ENCODE peak calls at places on chromosomes 3 and 15, in four cellular contexts. Q, X, E and M are unnamed samples.

GRCh38 chr15:100901702-100902435 is 17.3 kb upstream of the LRRK1 start:
- DNase-seq in E (no peak), Q (no peak), X (no peak), M (no peak)

GRCh38 chr15:85973584-85974347 is 105.9 kb upstream of the AGBL1 start:
- DNase-seq in Q (no peak), X (no peak), E (peak; percentile 58), M (no peak)

GRCh38 chr3:171875923-171876412 is 32.8 kb downstream of the TMEM212 start:
- DNase-seq in Q (no peak), E (no peak), X (no peak), M (no peak)

GRCh38 chr3:9041626-9042025 is 78.4 kb upstream of the RAD18 start:
- DNase-seq in Q (no peak), X (no peak), E (no peak), M (no peak)

GRCh38 chr15:75718326-75718725 is 5.7 kb upstream of the CSPG4 start:
- DNase-seq in E (no peak), X (no peak), Q (peak; percentile 83), M (no peak)

GRCh38 chr3:195746346-195746745 is 25.6 kb downstream of the MUC20 start:
- DNase-seq in E (no peak), Q (no peak), X (no peak), M (no peak)

GRCh38 chr15:66649235-66649984 is 52.6 kb upstream of the SMAD6 start:
- DNase-seq in E (no peak), Q (no peak), X (no peak), M (no peak)

GRCh38 chr3:8313591-8314298 is 187.9 kb upstream of the LMCD1 start:
- DNase-seq in X (peak; percentile 62), Q (no peak), E (no peak), M (no peak)

GRCh38 chr3:58434990-58435389 is 1.4 kb upstream of the PDHB start:
- DNase-seq in Q (no peak), X (no peak), E (peak; percentile 85), M (no peak)

GRCh38 chr3:169256791-169257522 is 406.6 kb downstream of the MECOM start:
- DNase-seq in E (no peak), X (no peak), Q (no peak), M (no peak)

GRCh38 chr15:55703873-55704285 is 39.1 kb downstream of the PRTG start:
- DNase-seq in X (no peak), E (no peak), Q (no peak), M (no peak)

GRCh38 chr15:85485956-85486567 is 105.7 kb downstream of the AKAP13 start:
- DNase-seq in E (peak; percentile 80), Q (peak; percentile 43), X (peak; percentile 78), M (no peak)

GRCh38 chr3:44805960-44806359 is 44.4 kb downstream of the KIF15 start:
- DNase-seq in E (no peak), Q (no peak), X (no peak), M (no peak)

GRCh38 chr3:69011331-69011730 is 2.2 kb downstream of the EOGT start:
- DNase-seq in E (no peak), Q (no peak), X (peak; percentile 24), M (no peak)
- H3K27ac ChIP-seq in E (no peak overlapping the region), Q (peak overlapping the region; percentile 99), X (peak overlapping the region; percentile 97), M (peak overlapping the region; percentile 93)

GRCh38 chr3:112302061-112302830 is 8.2 kb upstream of the SLC9C1 start:
- DNase-seq in Q (no peak), E (peak; percentile 57), X (no peak), M (no peak)
- H3K4me3 ChIP-seq in Q (peak overlapping the region; percentile 54), E (peak overlapping the region; percentile 29), X (no peak overlapping the region), M (no peak overlapping the region)

GRCh38 chr3:176510097-176510496 is 687.2 kb downstream of the TBL1XR1 start:
- DNase-seq in E (no peak), X (no peak), Q (no peak), M (no peak)
- H3K9me3 ChIP-seq in E (peaks cover 5% of the 10 kb centered on the region), X (no peaks in the 10 kb centered on the region), Q (peaks cover 20% of the 10 kb centered on the region), M (peaks cover 24% of the 10 kb centered on the region)

GRCh38 chr3:37170097-37170496 is 4.3 kb downstream of the LRRFIP2 start:
- DNase-seq in Q (no peak), X (no peak), E (no peak), M (no peak)
- H3K27ac ChIP-seq in Q (peak overlapping the region; percentile 58), X (no peak overlapping the region), E (no peak overlapping the region), M (peak overlapping the region; percentile 51)

GRCh38 chr3:76011121-76011520 is 225.8 kb upstream of the ZNF717 start:
- DNase-seq in E (peak; percentile 23), Q (no peak), X (no peak), M (no peak)

GRCh38 chr3:76010252-76010651 is 224.9 kb upstream of the ZNF717 start:
- DNase-seq in Q (no peak), X (no peak), E (no peak), M (no peak)
- H3K4me3 ChIP-seq in Q (no peak overlapping the region), X (no peak overlapping the region), E (no peak overlapping the region), M (no peak overlapping the region)

DNA sequence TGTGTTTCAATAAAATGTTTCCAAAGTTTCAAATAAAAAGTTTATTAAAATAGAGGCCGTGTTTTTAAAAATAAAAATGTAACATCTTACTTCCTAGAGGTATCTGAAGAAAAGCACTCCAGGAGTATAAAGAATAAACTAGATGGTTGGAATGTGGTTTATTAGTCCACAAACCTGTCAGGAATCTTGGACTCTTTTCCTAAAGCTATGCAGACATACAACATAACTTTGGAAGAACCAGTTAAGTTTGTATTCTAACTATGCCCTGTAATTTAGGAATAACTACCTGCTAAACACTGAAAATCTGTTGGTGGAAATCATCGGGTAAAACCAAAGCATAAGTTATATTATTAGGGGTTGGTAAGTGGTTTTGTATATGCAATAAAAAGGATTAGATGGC is 51.6 kb downstream of the PPARG start:
- DNase-seq in X (no peak), Q (no peak), E (no peak), M (no peak)
- H3K9me3 ChIP-seq in X (no peaks in the 10 kb centered on the region), Q (no peaks in the 10 kb centered on the region), E (no peaks in the 10 kb centered on the region), M (no peaks in the 10 kb centered on the region)

DNA sequence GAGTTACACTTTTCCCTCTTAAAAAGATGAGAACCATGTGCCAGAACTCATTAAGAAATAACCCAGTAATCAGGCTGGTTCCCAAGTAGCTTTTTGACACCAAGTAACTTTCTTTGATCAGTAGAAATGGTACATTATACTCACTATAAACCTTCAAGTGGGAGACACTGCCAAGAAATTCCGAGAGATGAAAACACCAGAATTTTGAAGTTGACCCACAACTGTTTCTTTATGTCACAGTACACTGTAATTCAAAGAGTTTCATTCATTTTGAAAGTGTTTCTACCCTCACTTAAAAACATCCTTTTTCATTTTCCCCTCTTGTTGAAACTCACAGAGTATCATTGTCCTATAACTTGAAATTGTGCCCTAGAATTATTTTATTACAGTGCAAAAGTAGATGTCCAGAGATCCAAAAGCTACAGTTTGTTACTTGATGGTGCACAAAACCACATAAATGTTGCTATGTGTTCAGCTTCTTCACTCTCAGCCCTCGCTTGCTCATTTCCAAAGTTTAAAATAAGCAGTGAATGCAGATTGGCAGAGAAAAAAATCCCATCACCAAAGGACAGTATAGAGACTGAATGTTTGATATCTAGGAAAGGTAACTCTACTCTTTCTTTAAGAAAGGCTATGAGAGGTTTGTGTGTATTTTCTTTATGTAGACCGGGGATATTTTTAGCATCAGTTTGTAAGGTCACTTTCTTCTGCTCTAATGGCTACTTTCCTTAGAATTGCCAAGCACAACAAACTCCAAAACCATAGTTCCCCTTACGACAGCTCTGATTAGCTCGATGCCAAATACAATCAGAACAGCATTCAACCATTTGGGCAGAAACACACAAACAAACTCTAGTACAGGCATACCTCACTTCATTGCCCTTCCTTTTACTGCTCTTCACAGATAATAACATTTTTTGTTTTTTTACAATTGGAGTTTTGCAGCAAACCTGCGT is 164.3 kb upstream of the CCDC54 start:
- DNase-seq in E (no peak), Q (no peak), X (no peak), M (no peak)
- H3K27ac ChIP-seq in E (no peak overlapping the region), Q (no peak overlapping the region), X (no peak overlapping the region), M (no peak overlapping the region)

GRCh38 chr3:46844851-46845250 is 18.4 kb downstream of the MYL3 start:
- DNase-seq in Q (no peak), X (no peak), E (peak; percentile 44), M (no peak)
- H3K4me3 ChIP-seq in Q (peak overlapping the region; percentile 57), X (no peak overlapping the region), E (no peak overlapping the region), M (no peak overlapping the region)

DNA sequence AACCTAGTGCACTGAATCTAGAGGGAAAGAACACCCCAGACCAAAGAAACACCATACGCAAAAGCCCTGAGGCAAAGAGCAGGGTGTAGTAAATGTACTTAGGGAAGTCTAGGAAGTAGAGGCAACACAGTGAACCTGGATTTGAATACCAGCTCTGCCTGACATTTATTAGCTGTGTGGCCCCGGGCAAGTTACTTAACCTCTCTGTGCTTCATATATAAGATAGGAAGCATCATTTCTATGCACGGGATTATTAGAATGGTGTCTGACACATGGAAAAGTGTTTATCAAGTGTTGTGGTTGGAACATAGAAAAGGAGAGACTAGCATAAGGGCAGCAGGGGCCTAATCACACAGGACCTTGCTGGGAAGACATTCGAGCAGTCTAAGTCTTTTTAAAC is 132.2 kb downstream of the ERC2 start:
- DNase-seq in E (no peak), X (no peak), Q (no peak), M (no peak)
- H3K9me3 ChIP-seq in E (no peaks in the 10 kb centered on the region), X (no peaks in the 10 kb centered on the region), Q (no peaks in the 10 kb centered on the region), M (no peaks in the 10 kb centered on the region)